ENCODE peak calls at places on chromosomes 5 and 9, in six cellular contexts. L is breast epithelium, A is IMR-90, T is small intestine, E is adipocyte, K is aorta. J is an unnamed sample. For H3K27me3 and H3K36me3, the result is how much of the 10 kb centered on the place peaks cover.

GRCh38 chr9:1366300-1366699 is 316.1 kb downstream of the DMRT2 start:
- DNase-seq in L (no peak), T (no peak), K (no peak), E (no peak), A (no peak), J (no peak)

GRCh38 chr5:176388003-176388340 is 426 bp downstream of the NOP16 start:
- DNase-seq in T (no peak), K (no peak), L (no peak), A (peak), E (peak), J (peak)

GRCh38 chr9:76621011-76621410 is 143.2 kb upstream of the PCA3 start:
- DNase-seq in L (no peak), T (no peak), A (no peak), E (no peak), K (no peak), J (no peak)

GRCh38 chr9:36316629-36317317 is 58.5 kb upstream of the GNE start:
- DNase-seq in K (no peak), L (no peak), E (no peak), T (peak), A (no peak), J (no peak)

GRCh38 chr5:45639038-45639437 is 57.1 kb downstream of the HCN1 start:
- DNase-seq in L (no peak), A (no peak), E (no peak), T (no peak), K (no peak), J (no peak)

GRCh38 chr9:113578877-113579269 is 115.3 kb downstream of the RGS3 start:
- DNase-seq in K (no peak), L (peak), T (peak), E (peak), A (peak), J (no peak)

GRCh38 chr5:127170918-127171600 is 97.8 kb upstream of the C5orf63 start:
- DNase-seq in T (no peak), A (no peak), E (no peak), L (no peak), K (no peak), J (no peak)

GRCh38 chr9:116152390-116152789 is 1.2 kb upstream of the PAPPA start:
- DNase-seq in T (no peak), K (no peak), E (peak), L (no peak), A (peak), J (no peak)

GRCh38 chr5:61318374-61318773 is 13.7 kb upstream of the ZSWIM6 start:
- DNase-seq in L (no peak), K (no peak), T (no peak), A (no peak), E (no peak), J (no peak)

GRCh38 chr9:130942679-130943078 is 3.6 kb upstream of the FIBCD1 start:
- DNase-seq in K (no peak), A (no peak), E (no peak), T (no peak), L (no peak), J (no peak)

GRCh38 chr9:130940023-130940549 is 1.0 kb upstream of the FIBCD1 start:
- DNase-seq in T (no peak), L (no peak), A (no peak), K (peak), E (no peak), J (peak)

GRCh38 chr9:130939405-130939941 is 426 bp upstream of the FIBCD1 start:
- DNase-seq in E (peak), L (no peak), A (peak), K (no peak), T (no peak), J (peak)

GRCh38 chr9:130942084-130942483 is 3.0 kb upstream of the FIBCD1 start:
- DNase-seq in A (no peak), L (no peak), K (no peak), T (no peak), E (no peak), J (peak)

GRCh38 chr9:130940693-130941576 is 1.9 kb upstream of the FIBCD1 start:
- DNase-seq in K (peak), T (peak), L (peak), E (peak), A (peak), J (peak)
- H3K27me3 ChIP-seq in K (under half), T (under half), L (half or more), E (under half), A (under half), J (under half)

DNA sequence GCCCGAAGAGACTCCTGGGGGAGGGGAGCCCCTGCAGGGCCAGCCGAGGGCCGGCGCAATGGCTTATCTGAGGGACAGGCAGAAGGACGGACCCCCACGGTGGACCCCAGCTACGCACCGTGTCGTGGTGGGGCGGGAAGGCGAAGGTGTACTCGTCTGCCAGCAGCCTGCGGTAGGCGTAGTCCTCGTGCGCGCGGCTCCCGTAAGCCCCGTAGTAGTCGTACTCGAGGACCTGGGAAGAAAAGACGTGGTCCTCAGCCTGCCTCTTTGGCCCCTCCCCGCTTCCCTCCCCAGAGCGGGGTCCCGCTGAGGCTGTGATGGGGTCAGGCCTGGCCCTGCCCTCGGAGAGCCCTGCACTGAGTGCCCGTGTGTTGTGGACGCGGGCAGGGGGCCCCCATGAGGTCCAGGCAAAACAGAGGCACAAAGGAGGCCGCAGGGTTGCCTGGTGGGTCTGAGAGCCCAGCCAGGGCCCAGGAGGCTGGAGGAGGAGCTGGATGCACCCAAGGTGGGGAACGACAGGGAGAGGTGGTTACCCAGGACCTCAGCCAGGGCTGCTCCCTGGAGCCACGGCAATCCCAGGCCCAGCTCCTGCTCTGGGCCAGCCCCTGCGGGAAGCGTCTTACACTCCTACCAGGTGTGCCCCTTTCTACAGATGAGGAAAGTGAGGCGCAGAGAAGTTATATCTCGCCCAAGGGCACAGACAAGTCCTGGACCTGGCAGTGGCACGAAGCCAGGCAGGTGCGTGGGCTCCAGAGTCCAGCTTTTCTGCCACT is 35.2 kb downstream of the SARDH start:
- DNase-seq in K (peak), L (no peak), E (no peak), T (no peak), A (no peak), J (peak)
- H3K4me3 ChIP-seq in K (no peak), L (no peak), E (peak), T (peak), A (no peak), J (no peak)

GRCh38 chr9:95060246-95060645 is 257.3 kb downstream of the FANCC start:
- DNase-seq in A (no peak), K (no peak), L (no peak), T (no peak), E (no peak), J (no peak)

GRCh38 chr9:95058795-95059386 is 258.6 kb downstream of the FANCC start:
- DNase-seq in A (peak), E (peak), K (peak), L (no peak), T (no peak), J (no peak)

GRCh38 chr9:95061916-95062600 is 255.5 kb downstream of the FANCC start:
- DNase-seq in T (no peak), A (no peak), E (no peak), K (no peak), L (no peak), J (peak)

GRCh38 chr9:95062601-95063065 is 254.9 kb downstream of the FANCC start:
- DNase-seq in K (no peak), A (no peak), T (no peak), L (no peak), E (no peak), J (no peak)

DNA sequence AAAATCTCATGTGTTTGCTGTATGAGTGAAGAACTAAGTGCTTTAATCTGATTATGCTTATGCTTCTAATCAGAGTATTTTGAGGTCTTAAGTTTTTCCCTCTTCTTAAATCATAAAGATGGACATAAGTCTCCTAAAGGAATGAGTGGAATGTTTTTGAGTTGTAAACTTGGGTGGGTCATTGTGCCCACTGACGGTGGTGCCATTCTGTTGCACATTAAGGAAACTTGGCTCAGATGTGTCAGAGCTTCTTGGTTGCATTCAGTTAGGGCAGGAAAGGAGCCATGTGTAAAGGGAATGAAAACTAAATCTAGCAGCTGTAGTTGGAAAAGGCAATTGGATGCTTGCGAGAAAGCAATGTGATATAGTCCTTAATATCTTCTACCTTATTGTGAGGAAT is 256.6 kb downstream of the FANCC start:
- DNase-seq in L (no peak), E (no peak), T (no peak), A (no peak), K (no peak), J (no peak)
- H3K36me3 ChIP-seq in L (under half), E (under half), T (under half), A (under half), K (under half), J (under half)

DNA sequence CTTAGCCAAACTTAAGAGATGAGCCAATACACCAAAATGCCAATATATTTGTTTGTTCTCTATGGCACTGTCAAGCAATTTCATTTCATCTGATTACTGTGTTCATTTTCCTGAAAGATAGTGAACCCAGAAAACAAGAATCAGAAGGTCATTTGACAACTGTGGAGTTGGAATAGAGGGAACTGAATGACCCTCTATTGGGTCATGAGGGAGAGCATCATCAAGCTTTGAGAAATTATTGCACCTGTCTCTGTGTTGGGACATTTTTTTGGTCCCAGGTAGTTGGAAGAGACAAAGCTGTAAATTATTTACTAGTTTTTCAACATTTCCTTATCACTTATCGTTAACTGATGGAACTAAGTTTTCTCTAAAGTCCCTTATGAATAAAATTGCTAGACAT is 129.4 kb downstream of the GHR start:
- DNase-seq in L (no peak), E (no peak), K (no peak), T (no peak), A (no peak), J (no peak)
- H3K27me3 ChIP-seq in L (under half), E (under half), K (under half), T (under half), A (under half), J (under half)

GRCh38 chr9:132407196-132407595 is 556 bp upstream of the TTF1 start:
- DNase-seq in T (no peak), L (no peak), E (no peak), A (no peak), K (no peak), J (no peak)
- H3K4me3 ChIP-seq in T (no peak), L (peak), E (peak), A (no peak), K (peak), J (no peak)